ENCODE peak calls at places on chromosome 13, in five cellular contexts. U is K562, B is HCT116, N is HepG2, D is GM12878. F is an unnamed sample.

GRCh38 chr13:59931621-59932020 is 232.1 kb downstream of the DIAPH3 start:
- DNase-seq in U (no peak), B (no peak), N (no peak), D (no peak), F (no peak)

GRCh38 chr13:27250833-27251165 is 559 bp upstream of the RPL21 start:
- DNase-seq in U (no peak), B (no peak), N (no peak), D (no peak), F (no peak)

GRCh38 chr13:73714522-73714921 is 419.7 kb downstream of the KLF12 start:
- DNase-seq in U (no peak), B (no peak), N (no peak), D (no peak), F (no peak)

GRCh38 chr13:98677398-98677797 is 75.1 kb downstream of the SLC15A1 start:
- DNase-seq in U (no peak), B (no peak), N (no peak), D (no peak), F (no peak)

GRCh38 chr13:35649162-35649561 is 172.7 kb upstream of the MAB21L1 start:
- DNase-seq in U (no peak), B (no peak), N (no peak), D (no peak), F (no peak)

GRCh38 chr13:97288486-97288900 is 66.4 kb downstream of the MBNL2 start:
- DNase-seq in U (no peak), B (no peak), N (peak), D (no peak), F (no peak)

GRCh38 chr13:23418776-23419683 is 14.5 kb downstream of the SACS start:
- DNase-seq in U (no peak), B (no peak), N (no peak), D (no peak), F (no peak)

GRCh38 chr13:41455725-41456419 is 1.5 kb upstream of the RGCC start:
- DNase-seq in U (no peak), B (no peak), N (no peak), D (no peak), F (peak)

GRCh38 chr13:98141938-98142426 is 912 bp upstream of the FARP1 start:
- DNase-seq in U (no peak), B (no peak), N (no peak), D (no peak), F (peak)

GRCh38 chr13:45296259-45296658 is 44.7 kb downstream of the TPT1 start:
- DNase-seq in U (no peak), B (no peak), N (no peak), D (no peak), F (no peak)

GRCh38 chr13:111938743-111939142 is 128.2 kb upstream of the SOX1 start:
- DNase-seq in U (no peak), B (no peak), N (no peak), D (no peak), F (no peak)

GRCh38 chr13:21371011-21371410 is 88.1 kb downstream of the ZDHHC20 start:
- DNase-seq in U (no peak), B (no peak), N (no peak), D (no peak), F (no peak)

GRCh38 chr13:74135306-74136088 is 1.3 kb upstream of the KLF12 start:
- DNase-seq in U (peak), B (no peak), N (no peak), D (peak), F (peak)

GRCh38 chr13:110499621-110500281 is 61.8 kb downstream of the RAB20 start:
- DNase-seq in U (no peak), B (no peak), N (no peak), D (no peak), F (no peak)

GRCh38 chr13:113788413-113789135 is 29.5 kb downstream of the TMEM255B start:
- DNase-seq in U (no peak), B (no peak), N (no peak), D (no peak), F (no peak)

GRCh38 chr13:25468330-25469178 is 96.8 kb downstream of the ATP8A2 start:
- DNase-seq in U (peak), B (no peak), N (no peak), D (no peak), F (peak)

GRCh38 chr13:87669379-87669978 is 1.7 kb upstream of the SLITRK5 start:
- DNase-seq in U (peak), B (no peak), N (peak), D (no peak), F (peak)

GRCh38 chr13:76745246-76746200 is 140.7 kb downstream of the KCTD12 start:
- DNase-seq in U (no peak), B (no peak), N (no peak), D (peak), F (peak)

GRCh38 chr13:38430761-38431160 is 81.1 kb downstream of the UFM1 start:
- DNase-seq in U (no peak), B (no peak), N (no peak), D (no peak), F (no peak)

GRCh38 chr13:24618219-24618955 is 61.8 kb upstream of the ATP12A start:
- DNase-seq in U (no peak), B (no peak), N (no peak), D (peak), F (no peak)

GRCh38 chr13:113192902-113193301 is 15.6 kb downstream of the PCID2 start:
- DNase-seq in U (no peak), B (no peak), N (no peak), D (no peak), F (no peak)

GRCh38 chr13:48235100-48235813 is 2.3 kb downstream of the ITM2B start:
- DNase-seq in U (no peak), B (no peak), N (no peak), D (peak), F (peak)

GRCh38 chr13:94322925-94323324 is 156.6 kb downstream of the DCT start:
- DNase-seq in U (no peak), B (no peak), N (no peak), D (no peak), F (no peak)

GRCh38 chr13:48131481-48131992 is 36.6 kb upstream of the MED4 start:
- DNase-seq in U (no peak), B (no peak), N (no peak), D (no peak), F (no peak)

GRCh38 chr13:77698211-77699058 is 948 bp downstream of the SLAIN1 start:
- DNase-seq in U (no peak), B (no peak), N (no peak), D (no peak), F (peak)

GRCh38 chr13:44434441-44435141 is 61.0 kb downstream of the SERP2 start:
- DNase-seq in U (no peak), B (no peak), N (no peak), D (no peak), F (no peak)

GRCh38 chr13:53198017-53198416 is 169.4 kb downstream of the OLFM4 start:
- DNase-seq in U (no peak), B (no peak), N (no peak), D (no peak), F (peak)

GRCh38 chr13:76622336-76623045 is 263.7 kb downstream of the KCTD12 start:
- DNase-seq in U (no peak), B (no peak), N (no peak), D (no peak), F (no peak)

DNA sequence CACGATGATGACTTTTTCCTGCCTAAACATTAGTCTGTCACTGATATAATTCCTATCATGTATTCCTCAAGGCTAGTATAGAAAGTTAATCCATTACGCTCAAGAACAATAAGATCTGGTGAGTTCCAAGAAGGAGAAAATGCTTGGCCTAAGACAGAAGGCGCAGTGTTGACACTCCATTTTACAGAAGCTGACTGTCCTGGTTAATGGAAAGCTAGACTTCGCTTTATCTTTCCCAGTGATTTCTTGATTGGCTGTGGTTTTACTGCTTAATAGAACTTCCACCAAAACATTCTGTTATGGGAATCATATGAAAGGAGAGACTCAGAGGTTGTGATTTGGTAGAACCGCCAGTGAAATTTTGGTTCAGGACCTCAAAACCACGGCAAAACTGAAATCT is 1.9 kb upstream of the SMAD9 start:
- DNase-seq in U (no peak), B (no peak), N (no peak), D (no peak), F (no peak)
- TF ChIP-seq REST in U (no peak), B (no peak), N (no peak), D (no peak), F (no peak)

GRCh38 chr13:42574435-42575311 is 721 bp downstream of the TNFSF11 start:
- DNase-seq in U (no peak), B (no peak), N (no peak), D (no peak), F (peak)
- TF ChIP-seq EZH2 in U (no peak), B (no peak), N (no peak), D (no peak), F (no peak)

DNA sequence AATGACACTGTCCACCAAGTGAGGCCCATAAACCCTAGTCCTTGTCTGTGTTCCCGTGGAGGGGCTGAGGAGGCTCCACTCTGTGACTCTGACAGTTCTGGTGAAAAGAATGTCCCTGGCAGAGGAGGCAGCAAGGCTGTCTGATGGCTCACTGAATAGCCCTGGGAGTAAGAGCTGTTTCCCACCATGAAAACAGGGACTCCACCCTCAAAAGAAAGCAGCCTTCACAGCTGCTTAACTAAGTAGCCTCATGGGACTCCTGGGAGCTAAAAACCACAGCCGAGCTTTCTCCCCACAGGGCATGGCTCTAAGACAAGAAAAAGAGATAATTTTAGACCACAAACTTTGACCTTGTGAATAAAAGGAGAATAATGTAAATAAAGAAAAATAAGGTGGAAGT is 135.1 kb upstream of the FRY start:
- DNase-seq in U (no peak), B (no peak), N (no peak), D (no peak), F (no peak)
- H3K27ac ChIP-seq in U (no peak), B (no peak), N (no peak), D (no peak), F (no peak)

DNA sequence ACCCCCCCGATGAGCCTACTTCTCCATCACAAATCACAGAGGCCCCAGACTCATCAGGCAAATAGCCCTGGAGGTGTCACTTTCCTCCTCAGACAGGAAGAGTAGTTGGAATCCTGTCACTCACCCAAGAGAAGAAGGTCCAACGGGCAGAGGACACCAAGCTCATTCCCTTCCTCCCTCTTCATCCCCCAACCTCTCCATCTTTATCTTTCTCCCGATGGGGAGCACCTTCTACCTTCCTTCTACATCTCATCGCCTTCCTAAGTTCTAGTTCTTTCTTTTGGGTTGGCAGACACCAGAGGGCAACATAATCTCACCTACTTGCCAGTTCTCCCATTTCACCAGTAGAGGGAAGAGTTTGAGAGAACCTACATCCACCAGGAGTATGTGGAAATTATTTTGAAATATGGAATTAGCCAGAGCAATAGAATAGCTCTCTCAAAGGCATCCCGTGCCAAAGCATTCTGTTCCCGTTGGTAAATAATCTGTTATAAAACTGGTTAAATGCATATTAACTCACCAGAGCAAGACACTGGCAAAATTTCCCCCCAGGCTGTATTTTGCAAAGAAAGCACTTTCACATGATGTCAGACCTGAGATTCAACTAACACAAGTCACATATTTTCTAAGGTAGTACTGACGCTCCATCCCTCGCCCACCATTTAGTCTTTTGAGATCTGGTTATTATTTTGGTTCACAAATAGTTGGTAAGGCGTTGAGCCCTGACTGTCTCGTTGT is 55.0 kb downstream of the ZIC5 start:
- DNase-seq in U (peak), B (peak), N (peak), D (peak), F (peak)
- TF ChIP-seq REST in U (no peak), B (no peak), N (no peak), D (no peak), F (no peak)

GRCh38 chr13:28336193-28336657 is 158.7 kb downstream of the FLT1 start:
- DNase-seq in U (no peak), B (no peak), N (no peak), D (no peak), F (no peak)
- TF ChIP-seq EZH2 in U (no peak), B (no peak), N (no peak), D (no peak), F (no peak)